ENCODE peak calls at places on chromosome 4, in nine cellular contexts. One of them, this sample, is unnamed.

GRCh38 chr4:73989031-73989430 is 1.0 kb upstream of the PPBP start:
- DNase-seq in naive B cell: no peak
- DNase-seq in activated effector memory CD4-positive, alpha-beta T cell treated with anti-CD3 and anti-CD28 coated beads, Interleukin-2, amount 50 U/mL, for 16 hours: no peak
- DNase-seq in choroid plexus epithelial cell: no peak
- DNase-seq in EL: no peak
- DNase-seq in GM06990: no peak
- DNase-seq in putamen: no peak
- DNase-seq in stimulated activated CD8-positive, alpha-beta memory T cell treated with anti-CD3 and anti-CD28 coated beads, Interleukin-4, amount 100 ng/mL, for 1 hour: no peak
- DNase-seq in astrocyte of the spinal cord: no peak
- DNase-seq in this sample: no peak

GRCh38 chr4:176034936-176035335 is 30.7 kb upstream of the WDR17 start:
- DNase-seq in naive B cell: no peak
- DNase-seq in EL: no peak
- DNase-seq in stimulated activated CD8-positive, alpha-beta memory T cell treated with anti-CD3 and anti-CD28 coated beads, Interleukin-4, amount 100 ng/mL, for 1 hour: no peak
- DNase-seq in putamen: peak
- DNase-seq in choroid plexus epithelial cell: no peak
- DNase-seq in GM06990: no peak
- DNase-seq in astrocyte of the spinal cord: no peak
- DNase-seq in activated effector memory CD4-positive, alpha-beta T cell treated with anti-CD3 and anti-CD28 coated beads, Interleukin-2, amount 50 U/mL, for 16 hours: no peak
- DNase-seq in this sample: no peak

GRCh38 chr4:160495356-160495755 is 1392.5 kb downstream of the RAPGEF2 start:
- DNase-seq in GM06990: no peak
- DNase-seq in astrocyte of the spinal cord: no peak
- DNase-seq in naive B cell: no peak
- DNase-seq in EL: no peak
- DNase-seq in choroid plexus epithelial cell: no peak
- DNase-seq in putamen: no peak
- DNase-seq in activated effector memory CD4-positive, alpha-beta T cell treated with anti-CD3 and anti-CD28 coated beads, Interleukin-2, amount 50 U/mL, for 16 hours: no peak
- DNase-seq in stimulated activated CD8-positive, alpha-beta memory T cell treated with anti-CD3 and anti-CD28 coated beads, Interleukin-4, amount 100 ng/mL, for 1 hour: no peak
- DNase-seq in this sample: no peak

GRCh38 chr4:82951196-82951595 is 50.7 kb downstream of the THAP9 start:
- DNase-seq in naive B cell: no peak
- DNase-seq in GM06990: no peak
- DNase-seq in putamen: no peak
- DNase-seq in activated effector memory CD4-positive, alpha-beta T cell treated with anti-CD3 and anti-CD28 coated beads, Interleukin-2, amount 50 U/mL, for 16 hours: no peak
- DNase-seq in astrocyte of the spinal cord: no peak
- DNase-seq in stimulated activated CD8-positive, alpha-beta memory T cell treated with anti-CD3 and anti-CD28 coated beads, Interleukin-4, amount 100 ng/mL, for 1 hour: no peak
- DNase-seq in choroid plexus epithelial cell: peak
- DNase-seq in EL: no peak
- DNase-seq in this sample: no peak

GRCh38 chr4:121064482-121064881 is 7.9 kb downstream of the NDNF start:
- DNase-seq in GM06990: no peak
- DNase-seq in activated effector memory CD4-positive, alpha-beta T cell treated with anti-CD3 and anti-CD28 coated beads, Interleukin-2, amount 50 U/mL, for 16 hours: no peak
- DNase-seq in choroid plexus epithelial cell: no peak
- DNase-seq in astrocyte of the spinal cord: no peak
- DNase-seq in EL: no peak
- DNase-seq in stimulated activated CD8-positive, alpha-beta memory T cell treated with anti-CD3 and anti-CD28 coated beads, Interleukin-4, amount 100 ng/mL, for 1 hour: no peak
- DNase-seq in naive B cell: no peak
- DNase-seq in putamen: no peak
- DNase-seq in this sample: no peak

GRCh38 chr4:83043801-83044407 is 8.9 kb downstream of the COPS4 start:
- DNase-seq in naive B cell: no peak
- DNase-seq in choroid plexus epithelial cell: peak
- DNase-seq in putamen: no peak
- DNase-seq in EL: peak
- DNase-seq in astrocyte of the spinal cord: no peak
- DNase-seq in stimulated activated CD8-positive, alpha-beta memory T cell treated with anti-CD3 and anti-CD28 coated beads, Interleukin-4, amount 100 ng/mL, for 1 hour: no peak
- DNase-seq in GM06990: no peak
- DNase-seq in activated effector memory CD4-positive, alpha-beta T cell treated with anti-CD3 and anti-CD28 coated beads, Interleukin-2, amount 50 U/mL, for 16 hours: no peak
- DNase-seq in this sample: no peak

GRCh38 chr4:107578321-107578720 is 141.7 kb downstream of the PAPSS1 start:
- DNase-seq in activated effector memory CD4-positive, alpha-beta T cell treated with anti-CD3 and anti-CD28 coated beads, Interleukin-2, amount 50 U/mL, for 16 hours: no peak
- DNase-seq in EL: peak
- DNase-seq in GM06990: no peak
- DNase-seq in choroid plexus epithelial cell: no peak
- DNase-seq in astrocyte of the spinal cord: peak
- DNase-seq in stimulated activated CD8-positive, alpha-beta memory T cell treated with anti-CD3 and anti-CD28 coated beads, Interleukin-4, amount 100 ng/mL, for 1 hour: no peak
- DNase-seq in naive B cell: no peak
- DNase-seq in putamen: no peak
- DNase-seq in this sample: no peak

GRCh38 chr4:12414181-12414812 is 985.6 kb upstream of the HS3ST1 start:
- DNase-seq in putamen: no peak
- DNase-seq in EL: no peak
- DNase-seq in stimulated activated CD8-positive, alpha-beta memory T cell treated with anti-CD3 and anti-CD28 coated beads, Interleukin-4, amount 100 ng/mL, for 1 hour: no peak
- DNase-seq in GM06990: no peak
- DNase-seq in naive B cell: no peak
- DNase-seq in choroid plexus epithelial cell: no peak
- DNase-seq in activated effector memory CD4-positive, alpha-beta T cell treated with anti-CD3 and anti-CD28 coated beads, Interleukin-2, amount 50 U/mL, for 16 hours: no peak
- DNase-seq in astrocyte of the spinal cord: no peak
- DNase-seq in this sample: no peak

GRCh38 chr4:23959401-23960148 is 69.7 kb upstream of the PPARGC1A start:
- DNase-seq in stimulated activated CD8-positive, alpha-beta memory T cell treated with anti-CD3 and anti-CD28 coated beads, Interleukin-4, amount 100 ng/mL, for 1 hour: no peak
- DNase-seq in astrocyte of the spinal cord: no peak
- DNase-seq in GM06990: no peak
- DNase-seq in activated effector memory CD4-positive, alpha-beta T cell treated with anti-CD3 and anti-CD28 coated beads, Interleukin-2, amount 50 U/mL, for 16 hours: no peak
- DNase-seq in EL: no peak
- DNase-seq in naive B cell: no peak
- DNase-seq in putamen: no peak
- DNase-seq in choroid plexus epithelial cell: no peak
- DNase-seq in this sample: no peak

GRCh38 chr4:121096629-121097028 is 24.3 kb upstream of the NDNF start:
- DNase-seq in activated effector memory CD4-positive, alpha-beta T cell treated with anti-CD3 and anti-CD28 coated beads, Interleukin-2, amount 50 U/mL, for 16 hours: no peak
- DNase-seq in choroid plexus epithelial cell: peak
- DNase-seq in stimulated activated CD8-positive, alpha-beta memory T cell treated with anti-CD3 and anti-CD28 coated beads, Interleukin-4, amount 100 ng/mL, for 1 hour: no peak
- DNase-seq in putamen: no peak
- DNase-seq in astrocyte of the spinal cord: peak
- DNase-seq in GM06990: no peak
- DNase-seq in naive B cell: no peak
- DNase-seq in EL: peak
- DNase-seq in this sample: no peak

GRCh38 chr4:168717852-168718251 is 221.0 kb downstream of the PALLD start:
- DNase-seq in choroid plexus epithelial cell: peak
- DNase-seq in EL: no peak
- DNase-seq in stimulated activated CD8-positive, alpha-beta memory T cell treated with anti-CD3 and anti-CD28 coated beads, Interleukin-4, amount 100 ng/mL, for 1 hour: no peak
- DNase-seq in activated effector memory CD4-positive, alpha-beta T cell treated with anti-CD3 and anti-CD28 coated beads, Interleukin-2, amount 50 U/mL, for 16 hours: no peak
- DNase-seq in GM06990: no peak
- DNase-seq in putamen: no peak
- DNase-seq in astrocyte of the spinal cord: peak
- DNase-seq in naive B cell: no peak
- DNase-seq in this sample: no peak

GRCh38 chr4:128393111-128393704 is 105.6 kb upstream of the PGRMC2 start:
- DNase-seq in astrocyte of the spinal cord: peak
- DNase-seq in stimulated activated CD8-positive, alpha-beta memory T cell treated with anti-CD3 and anti-CD28 coated beads, Interleukin-4, amount 100 ng/mL, for 1 hour: no peak
- DNase-seq in choroid plexus epithelial cell: peak
- DNase-seq in naive B cell: no peak
- DNase-seq in EL: peak
- DNase-seq in activated effector memory CD4-positive, alpha-beta T cell treated with anti-CD3 and anti-CD28 coated beads, Interleukin-2, amount 50 U/mL, for 16 hours: no peak
- DNase-seq in GM06990: no peak
- DNase-seq in putamen: no peak
- DNase-seq in this sample: no peak

GRCh38 chr4:7822858-7823257 is 116.8 kb downstream of the AFAP1 start:
- DNase-seq in putamen: no peak
- DNase-seq in choroid plexus epithelial cell: no peak
- DNase-seq in activated effector memory CD4-positive, alpha-beta T cell treated with anti-CD3 and anti-CD28 coated beads, Interleukin-2, amount 50 U/mL, for 16 hours: no peak
- DNase-seq in stimulated activated CD8-positive, alpha-beta memory T cell treated with anti-CD3 and anti-CD28 coated beads, Interleukin-4, amount 100 ng/mL, for 1 hour: no peak
- DNase-seq in EL: no peak
- DNase-seq in astrocyte of the spinal cord: no peak
- DNase-seq in GM06990: no peak
- DNase-seq in naive B cell: no peak
- DNase-seq in this sample: no peak

GRCh38 chr4:123350726-123351125 is 45.9 kb upstream of the SPRY1 start:
- DNase-seq in stimulated activated CD8-positive, alpha-beta memory T cell treated with anti-CD3 and anti-CD28 coated beads, Interleukin-4, amount 100 ng/mL, for 1 hour: no peak
- DNase-seq in naive B cell: no peak
- DNase-seq in astrocyte of the spinal cord: no peak
- DNase-seq in EL: no peak
- DNase-seq in GM06990: no peak
- DNase-seq in choroid plexus epithelial cell: no peak
- DNase-seq in activated effector memory CD4-positive, alpha-beta T cell treated with anti-CD3 and anti-CD28 coated beads, Interleukin-2, amount 50 U/mL, for 16 hours: no peak
- DNase-seq in putamen: no peak
- DNase-seq in this sample: no peak

GRCh38 chr4:168797176-168797575 is 212.9 kb downstream of the CBR4 start:
- DNase-seq in choroid plexus epithelial cell: peak
- DNase-seq in naive B cell: no peak
- DNase-seq in EL: peak
- DNase-seq in astrocyte of the spinal cord: peak
- DNase-seq in stimulated activated CD8-positive, alpha-beta memory T cell treated with anti-CD3 and anti-CD28 coated beads, Interleukin-4, amount 100 ng/mL, for 1 hour: no peak
- DNase-seq in activated effector memory CD4-positive, alpha-beta T cell treated with anti-CD3 and anti-CD28 coated beads, Interleukin-2, amount 50 U/mL, for 16 hours: no peak
- DNase-seq in GM06990: no peak
- DNase-seq in putamen: no peak
- DNase-seq in this sample: no peak

GRCh38 chr4:6333301-6334202 is 63.9 kb downstream of the WFS1 start:
- DNase-seq in putamen: no peak
- DNase-seq in choroid plexus epithelial cell: peak
- DNase-seq in astrocyte of the spinal cord: no peak
- DNase-seq in activated effector memory CD4-positive, alpha-beta T cell treated with anti-CD3 and anti-CD28 coated beads, Interleukin-2, amount 50 U/mL, for 16 hours: no peak
- DNase-seq in stimulated activated CD8-positive, alpha-beta memory T cell treated with anti-CD3 and anti-CD28 coated beads, Interleukin-4, amount 100 ng/mL, for 1 hour: no peak
- DNase-seq in naive B cell: no peak
- DNase-seq in GM06990: no peak
- DNase-seq in EL: peak
- DNase-seq in this sample: no peak

GRCh38 chr4:76549765-76550164 is 114.7 kb downstream of the SHROOM3 start:
- DNase-seq in activated effector memory CD4-positive, alpha-beta T cell treated with anti-CD3 and anti-CD28 coated beads, Interleukin-2, amount 50 U/mL, for 16 hours: no peak
- DNase-seq in putamen: no peak
- DNase-seq in EL: no peak
- DNase-seq in stimulated activated CD8-positive, alpha-beta memory T cell treated with anti-CD3 and anti-CD28 coated beads, Interleukin-4, amount 100 ng/mL, for 1 hour: no peak
- DNase-seq in astrocyte of the spinal cord: no peak
- DNase-seq in choroid plexus epithelial cell: no peak
- DNase-seq in naive B cell: no peak
- DNase-seq in GM06990: no peak
- DNase-seq in this sample: no peak

GRCh38 chr4:153228512-153229145 is 24.4 kb downstream of the TRIM2 start:
- DNase-seq in GM06990: no peak
- DNase-seq in astrocyte of the spinal cord: no peak
- DNase-seq in EL: no peak
- DNase-seq in choroid plexus epithelial cell: no peak
- DNase-seq in stimulated activated CD8-positive, alpha-beta memory T cell treated with anti-CD3 and anti-CD28 coated beads, Interleukin-4, amount 100 ng/mL, for 1 hour: no peak
- DNase-seq in putamen: no peak
- DNase-seq in activated effector memory CD4-positive, alpha-beta T cell treated with anti-CD3 and anti-CD28 coated beads, Interleukin-2, amount 50 U/mL, for 16 hours: no peak
- DNase-seq in naive B cell: no peak
- DNase-seq in this sample: no peak

GRCh38 chr4:121943941-121944340 is 7.9 kb downstream of the TRPC3 start:
- DNase-seq in stimulated activated CD8-positive, alpha-beta memory T cell treated with anti-CD3 and anti-CD28 coated beads, Interleukin-4, amount 100 ng/mL, for 1 hour: no peak
- DNase-seq in EL: no peak
- DNase-seq in activated effector memory CD4-positive, alpha-beta T cell treated with anti-CD3 and anti-CD28 coated beads, Interleukin-2, amount 50 U/mL, for 16 hours: peak
- DNase-seq in naive B cell: no peak
- DNase-seq in choroid plexus epithelial cell: no peak
- DNase-seq in GM06990: no peak
- DNase-seq in putamen: no peak
- DNase-seq in astrocyte of the spinal cord: no peak
- DNase-seq in this sample: peak

GRCh38 chr4:76665139-76665538 is 230.1 kb downstream of the SHROOM3 start:
- DNase-seq in stimulated activated CD8-positive, alpha-beta memory T cell treated with anti-CD3 and anti-CD28 coated beads, Interleukin-4, amount 100 ng/mL, for 1 hour: no peak
- DNase-seq in EL: peak
- DNase-seq in activated effector memory CD4-positive, alpha-beta T cell treated with anti-CD3 and anti-CD28 coated beads, Interleukin-2, amount 50 U/mL, for 16 hours: no peak
- DNase-seq in putamen: no peak
- DNase-seq in astrocyte of the spinal cord: peak
- DNase-seq in naive B cell: no peak
- DNase-seq in choroid plexus epithelial cell: no peak
- DNase-seq in GM06990: no peak
- DNase-seq in this sample: no peak

GRCh38 chr4:189533603-189534002 is 407.1 kb upstream of the FRG1 start:
- DNase-seq in astrocyte of the spinal cord: peak
- DNase-seq in GM06990: no peak
- DNase-seq in choroid plexus epithelial cell: peak
- DNase-seq in naive B cell: no peak
- DNase-seq in activated effector memory CD4-positive, alpha-beta T cell treated with anti-CD3 and anti-CD28 coated beads, Interleukin-2, amount 50 U/mL, for 16 hours: no peak
- DNase-seq in stimulated activated CD8-positive, alpha-beta memory T cell treated with anti-CD3 and anti-CD28 coated beads, Interleukin-4, amount 100 ng/mL, for 1 hour: no peak
- DNase-seq in putamen: no peak
- DNase-seq in EL: no peak
- DNase-seq in this sample: no peak

GRCh38 chr4:5973486-5974220 is 44.6 kb downstream of the C4orf50 start:
- DNase-seq in choroid plexus epithelial cell: no peak
- DNase-seq in activated effector memory CD4-positive, alpha-beta T cell treated with anti-CD3 and anti-CD28 coated beads, Interleukin-2, amount 50 U/mL, for 16 hours: peak
- DNase-seq in GM06990: no peak
- DNase-seq in naive B cell: no peak
- DNase-seq in astrocyte of the spinal cord: no peak
- DNase-seq in putamen: no peak
- DNase-seq in EL: no peak
- DNase-seq in stimulated activated CD8-positive, alpha-beta memory T cell treated with anti-CD3 and anti-CD28 coated beads, Interleukin-4, amount 100 ng/mL, for 1 hour: no peak
- DNase-seq in this sample: no peak